ENCODE peak calls at places on chromosomes 12 and 14, in five cellular contexts. One of them, this sample, is unnamed.

GRCh38 chr14:20454359-20454644 is 310 bp downstream of the OSGEP start:
- DNase-seq in skeletal muscle cell: peak
- DNase-seq in effector memory CD8-positive, alpha-beta T cell: no peak
- DNase-seq in ureter: no peak
- DNase-seq in SW 1271: peak
- DNase-seq in this sample: no peak

GRCh38 chr14:41146391-41146790 is 460.3 kb upstream of the LRFN5 start:
- DNase-seq in skeletal muscle cell: no peak
- DNase-seq in SW 1271: no peak
- DNase-seq in ureter: no peak
- DNase-seq in effector memory CD8-positive, alpha-beta T cell: no peak
- DNase-seq in this sample: no peak

GRCh38 chr14:70955543-70956480 is 48.6 kb downstream of the PCNX1 start:
- DNase-seq in ureter: no peak
- DNase-seq in skeletal muscle cell: no peak
- DNase-seq in SW 1271: no peak
- DNase-seq in effector memory CD8-positive, alpha-beta T cell: peak
- DNase-seq in this sample: no peak

GRCh38 chr14:103733651-103734050 is 18.0 kb downstream of the ZFYVE21 start:
- DNase-seq in effector memory CD8-positive, alpha-beta T cell: no peak
- DNase-seq in ureter: no peak
- DNase-seq in SW 1271: no peak
- DNase-seq in skeletal muscle cell: no peak
- DNase-seq in this sample: no peak

GRCh38 chr12:122238861-122239260 is 13.0 kb upstream of the DIABLO start:
- DNase-seq in skeletal muscle cell: no peak
- DNase-seq in effector memory CD8-positive, alpha-beta T cell: no peak
- DNase-seq in SW 1271: no peak
- DNase-seq in ureter: no peak
- DNase-seq in this sample: no peak

GRCh38 chr14:23430016-23430732 is 5.3 kb downstream of the MYH7 start:
- DNase-seq in effector memory CD8-positive, alpha-beta T cell: no peak
- DNase-seq in SW 1271: no peak
- DNase-seq in skeletal muscle cell: no peak
- DNase-seq in ureter: no peak
- DNase-seq in this sample: no peak

GRCh38 chr14:42687421-42687820 is 1080.7 kb downstream of the LRFN5 start:
- DNase-seq in effector memory CD8-positive, alpha-beta T cell: no peak
- DNase-seq in skeletal muscle cell: no peak
- DNase-seq in SW 1271: no peak
- DNase-seq in ureter: no peak
- DNase-seq in this sample: no peak

GRCh38 chr14:51513933-51514332 is 137.8 kb upstream of the FRMD6 start:
- DNase-seq in effector memory CD8-positive, alpha-beta T cell: no peak
- DNase-seq in skeletal muscle cell: no peak
- DNase-seq in ureter: no peak
- DNase-seq in SW 1271: no peak
- DNase-seq in this sample: no peak

GRCh38 chr14:75294649-75295033 is 16.0 kb downstream of the FOS start:
- DNase-seq in SW 1271: peak
- DNase-seq in skeletal muscle cell: no peak
- DNase-seq in effector memory CD8-positive, alpha-beta T cell: no peak
- DNase-seq in ureter: no peak
- DNase-seq in this sample: no peak

This sample was measured in tibial nerve.